ENCODE peak calls at places on chromosomes 5 and 9, in four cellular contexts. B is upper lobe of right lung, T is brain microvascular endothelial cell, U is heart right ventricle. Z is an unnamed sample.

GRCh38 chr5:62496876-62497275 is 81.7 kb upstream of the LRRC70 start:
- DNase-seq in T (no peak), B (no peak), U (no peak), Z (no peak)

GRCh38 chr5:132310141-132310834 is 16.1 kb downstream of the SLC22A4 start:
- DNase-seq in T (no peak), U (no peak), B (no peak), Z (no peak)

GRCh38 chr5:108661030-108661429 is 86.7 kb upstream of the FER start:
- DNase-seq in T (no peak), B (no peak), U (no peak), Z (no peak)

GRCh38 chr9:72579880-72580570 is 58.6 kb downstream of the TMC1 start:
- DNase-seq in B (no peak), T (no peak), U (no peak), Z (peak)

GRCh38 chr5:56402273-56403223 is 169.4 kb upstream of the ANKRD55 start:
- DNase-seq in T (no peak), U (no peak), B (no peak), Z (peak)

GRCh38 chr9:134328841-134329575 is 2.8 kb downstream of the RXRA start:
- DNase-seq in T (no peak), U (peak), B (no peak), Z (no peak)

GRCh38 chr9:135588371-135588770 is 26.8 kb downstream of the PAEP start:
- DNase-seq in U (no peak), T (no peak), B (peak), Z (no peak)

GRCh38 chr5:36878421-36879088 is 2.0 kb downstream of the NIPBL start:
- DNase-seq in B (no peak), T (no peak), U (no peak), Z (peak)

GRCh38 chr5:58188287-58188651 is 271.6 kb downstream of the PLK2 start:
- DNase-seq in B (no peak), T (peak), U (no peak), Z (peak)

GRCh38 chr9:130535818-130536521 is 43.4 kb upstream of the FUBP3 start:
- DNase-seq in U (peak), B (no peak), T (peak), Z (peak)
- H3K27ac ChIP-seq in U (no peak), B (no peak), T (no peak), Z (no peak)

GRCh38 chr9:19216466-19216865 is 14.0 kb upstream of the DENND4C start:
- DNase-seq in B (no peak), T (no peak), U (no peak), Z (no peak)
- H3K27ac ChIP-seq in B (no peak), T (no peak), U (no peak), Z (no peak)

GRCh38 chr9:96514825-96515218 is 64.9 kb downstream of the HABP4 start:
- DNase-seq in U (no peak), T (no peak), B (no peak), Z (peak)
- H3K27ac ChIP-seq in U (peak), T (peak), B (peak), Z (peak)

GRCh38 chr9:34993502-34994428 is 4.2 kb downstream of the DNAJB5 start:
- DNase-seq in U (peak), T (no peak), B (peak), Z (peak)

GRCh38 chr9:34994429-34995287 is 5.1 kb downstream of the DNAJB5 start:
- DNase-seq in B (no peak), U (no peak), T (no peak), Z (peak)

GRCh38 chr9:34990908-34991832 is 1.6 kb downstream of the DNAJB5 start:
- DNase-seq in B (no peak), T (no peak), U (no peak), Z (no peak)

GRCh38 chr9:34991833-34992375 is 2.4 kb downstream of the DNAJB5 start:
- DNase-seq in T (no peak), U (peak), B (peak), Z (peak)

GRCh38 chr9:34992376-34992951 is 2.9 kb downstream of the DNAJB5 start:
- DNase-seq in U (peak), T (peak), B (no peak), Z (peak)
- H3K27ac ChIP-seq in U (peak), T (peak), B (peak), Z (peak)

GRCh38 chr5:133938932-133939331 is 29.5 kb downstream of the C5orf15 start:
- DNase-seq in B (no peak), U (no peak), T (no peak), Z (no peak)
- H3K27ac ChIP-seq in B (no peak), U (no peak), T (no peak), Z (no peak)

GRCh38 chr9:106060885-106061284 is 366.5 kb downstream of the TMEM38B start:
- DNase-seq in U (no peak), B (no peak), T (no peak), Z (no peak)
- H3K27ac ChIP-seq in U (no peak), B (no peak), T (no peak), Z (no peak)